ENCODE peak calls at places on chromosomes 11 and 22, in eight cellular contexts. H, X, K, E, N, Y, I and J are unnamed samples.
A peak's percentile ranks its signal among the peaks of the same experiment; 100 is the strongest.

GRCh38 chr11:46491661-46492331 is 100.2 kb upstream of the CHRM4 start:
- DNase-seq in H (no peak), X (no peak), K (no peak), E (no peak), N (peak; percentile 49), Y (no peak), I (no peak), J (no peak)

GRCh38 chr11:76577199-76577920 is 93.2 kb downstream of the LRRC32 start:
- DNase-seq in H (no peak), X (no peak), K (peak; percentile 48), E (no peak), N (peak; percentile 71), Y (no peak), I (peak; percentile 57), J (no peak)

GRCh38 chr22:22593964-22594656 is 35.0 kb upstream of the PRAME start:
- DNase-seq in H (no peak), X (no peak), K (peak; percentile 44), E (no peak), N (peak; percentile 64), Y (no peak), I (peak; percentile 43), J (no peak)

GRCh38 chr22:17570851-17571631 is 7.7 kb downstream of the SLC25A18 start:
- DNase-seq in H (peak; percentile 95), X (no peak), K (no peak), E (no peak), N (no peak), Y (peak; percentile 69), I (peak; percentile 83), J (peak; percentile 89)

GRCh38 chr11:15688351-15688792 is 573.6 kb downstream of the INSC start:
- DNase-seq in H (peak; percentile 51), X (no peak), K (no peak), E (no peak), N (no peak), Y (no peak), I (peak; percentile 67), J (no peak)

GRCh38 chr11:9210922-9211320 is 54.2 kb downstream of the DENND5A start:
- DNase-seq in H (no peak), X (no peak), K (no peak), E (no peak), N (no peak), Y (no peak), I (peak; percentile 39), J (no peak)

GRCh38 chr22:28222976-28223375 is 303.9 kb upstream of the PITPNB start:
- DNase-seq in H (no peak), X (no peak), K (no peak), E (no peak), N (no peak), Y (no peak), I (peak; percentile 73), J (no peak)

GRCh38 chr22:45112136-45112879 is 51.4 kb upstream of the NUP50 start:
- DNase-seq in H (no peak), X (no peak), K (no peak), E (no peak), N (no peak), Y (no peak), I (no peak), J (no peak)

GRCh38 chr22:45319319-45319675 is 9.6 kb downstream of the FAM118A start:
- DNase-seq in H (peak; percentile 59), X (no peak), K (no peak), E (no peak), N (peak; percentile 29), Y (peak; percentile 51), I (peak; percentile 61), J (no peak)

GRCh38 chr11:74543991-74544390 is 48.4 kb upstream of the POLD3 start:
- DNase-seq in H (no peak), X (no peak), K (peak; percentile 76), E (no peak), N (no peak), Y (no peak), I (no peak), J (no peak)

GRCh38 chr22:17724241-17724640 is 50.0 kb downstream of the BID start:
- DNase-seq in H (no peak), X (no peak), K (no peak), E (no peak), N (no peak), Y (no peak), I (peak; percentile 63), J (no peak)

GRCh38 chr22:29060251-29060650 is 1.4 kb downstream of the C22orf31 start:
- DNase-seq in H (no peak), X (no peak), K (no peak), E (no peak), N (no peak), Y (no peak), I (no peak), J (no peak)

GRCh38 chr11:64523456-64524187 is 67.4 kb upstream of the SLC22A12 start:
- DNase-seq in H (no peak), X (no peak), K (no peak), E (no peak), N (no peak), Y (no peak), I (no peak), J (no peak)

GRCh38 chr22:50488006-50488677 is 1.5 kb downstream of the MIOX start:
- DNase-seq in H (no peak), X (no peak), K (peak; percentile 65), E (peak; percentile 41), N (no peak), Y (no peak), I (no peak), J (peak; percentile 44)

GRCh38 chr11:130213143-130213978 is 53.8 kb downstream of the ST14 start:
- DNase-seq in H (peak; percentile 83), X (peak; percentile 43), K (peak; percentile 88), E (no peak), N (peak; percentile 40), Y (peak; percentile 36), I (peak; percentile 14), J (peak; percentile 74)

GRCh38 chr22:47406896-47407295 is 644.4 kb downstream of the TBC1D22A start:
- DNase-seq in H (no peak), X (no peak), K (no peak), E (no peak), N (no peak), Y (no peak), I (no peak), J (no peak)

GRCh38 chr11:45834298-45834756 is 12.9 kb upstream of the CRY2 start:
- DNase-seq in H (no peak), X (no peak), K (no peak), E (no peak), N (no peak), Y (no peak), I (no peak), J (no peak)

GRCh38 chr11:80899381-80899780 is 1458.6 kb upstream of the TENM4 start:
- DNase-seq in H (no peak), X (no peak), K (no peak), E (no peak), N (peak; percentile 40), Y (no peak), I (no peak), J (no peak)

GRCh38 chr22:49983148-49984042 is 22.8 kb downstream of the PIM3 start:
- DNase-seq in H (peak; percentile 61), X (no peak), K (peak; percentile 70), E (peak; percentile 53), N (no peak), Y (peak; percentile 16), I (no peak), J (no peak)

GRCh38 chr11:125061237-125061636 is 1.9 kb upstream of the SLC37A2 start:
- DNase-seq in H (no peak), X (no peak), K (no peak), E (no peak), N (no peak), Y (no peak), I (no peak), J (no peak)

GRCh38 chr11:86192858-86193257 is 51.7 kb upstream of the EED start:
- DNase-seq in H (no peak), X (no peak), K (no peak), E (no peak), N (no peak), Y (no peak), I (no peak), J (no peak)

GRCh38 chr11:22666320-22666699 is at the start of gene GAS2:
- DNase-seq in H (no peak), X (no peak), K (no peak), E (no peak), N (no peak), Y (no peak), I (no peak), J (no peak)

GRCh38 chr11:83975984-83976383 is 689.8 kb upstream of the CCDC90B start:
- DNase-seq in H (no peak), X (no peak), K (no peak), E (no peak), N (no peak), Y (no peak), I (no peak), J (no peak)

DNA sequence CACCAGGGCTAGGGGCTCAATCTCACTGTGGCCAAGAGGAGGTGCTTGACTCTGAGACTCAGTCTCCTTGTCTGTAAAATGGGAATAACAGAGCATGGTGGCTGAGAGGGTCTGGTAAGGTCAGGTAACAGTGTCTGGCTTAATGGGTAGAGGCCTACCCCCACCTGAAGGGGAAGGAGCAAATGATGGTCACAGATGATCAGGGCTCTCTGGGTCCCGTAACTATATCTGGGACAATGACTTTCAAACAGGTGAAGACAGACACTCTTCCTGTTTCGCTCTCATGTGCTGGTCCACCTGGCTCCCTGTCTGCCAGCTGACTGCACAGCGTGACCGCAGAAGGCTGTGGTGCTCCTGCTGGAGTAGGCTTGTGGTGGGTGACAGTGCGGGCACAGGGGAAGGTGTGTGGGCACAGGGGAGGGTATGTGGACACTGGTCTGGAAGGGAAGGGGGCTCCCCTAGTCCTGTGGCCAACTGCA is 4.0 kb downstream of the A4GALT start:
- DNase-seq in H (no peak), X (no peak), K (no peak), E (no peak), N (no peak), Y (no peak), I (no peak), J (no peak)
- H3K4me3 ChIP-seq in H (no peak overlapping the region), X (no peak overlapping the region), K (no peak overlapping the region), E (no peak overlapping the region), N (no peak overlapping the region), Y (no peak overlapping the region), I (no peak overlapping the region), J (no peak overlapping the region)

GRCh38 chr22:48782817-48783511 is 1044.7 kb downstream of the BRD1 start:
- DNase-seq in H (no peak), X (no peak), K (no peak), E (no peak), N (no peak), Y (no peak), I (no peak), J (no peak)
- TF ChIP-seq CTCF in H (no peak), X (no peak), K (no peak), E (no peak), N (no peak), Y (no peak), I (no peak), J (peak; percentile 13)

GRCh38 chr11:111574373-111575230 is 27.6 kb upstream of the SIK2 start:
- DNase-seq in H (no peak), X (no peak), K (no peak), E (no peak), N (no peak), Y (no peak), I (no peak), J (no peak)
- H3K4me3 ChIP-seq in H (peak overlapping the region; percentile 42), X (no peak overlapping the region), K (no peak overlapping the region), E (no peak overlapping the region), N (no peak overlapping the region), Y (no peak overlapping the region), I (no peak overlapping the region), J (peak overlapping the region; percentile 24)

DNA sequence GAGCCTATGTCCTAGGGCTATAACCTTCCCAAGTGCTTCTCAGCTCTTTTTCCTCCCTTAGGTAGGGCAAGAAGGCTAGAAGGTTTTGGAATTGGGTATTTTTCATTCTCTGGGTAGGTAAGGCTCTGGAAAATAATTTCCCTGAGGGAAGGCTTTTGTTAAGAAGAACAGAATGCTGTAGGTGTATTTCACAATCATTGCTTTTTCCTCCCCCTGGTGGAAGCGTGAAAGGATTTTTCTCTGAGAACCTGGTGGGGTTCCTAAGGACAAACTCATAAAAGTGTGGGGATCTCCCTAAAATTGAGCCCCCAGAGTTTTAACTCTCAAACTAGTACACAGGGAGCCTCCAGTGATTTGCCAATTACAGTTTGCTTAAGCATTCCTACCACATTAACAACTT is 41.1 kb upstream of the NARS2 start:
- DNase-seq in H (no peak), X (no peak), K (no peak), E (no peak), N (no peak), Y (no peak), I (no peak), J (no peak)
- TF ChIP-seq CTCF in H (no peak), X (no peak), K (no peak), E (no peak), N (no peak), Y (no peak), I (peak; percentile 9), J (no peak)